ENCODE peak calls at places on chromosomes 13 and 19, in eight cellular contexts. H, V, J, W, M, C, T and G are unnamed samples.

GRCh38 chr13:33174980-33175379 is 110.6 kb downstream of the STARD13 start:
- DNase-seq in T (peak), V (no peak), C (no peak), J (no peak), H (no peak), M (no peak), W (no peak), G (no peak)

GRCh38 chr19:2540646-2541454 is 64.9 kb downstream of the GADD45B start:
- DNase-seq in J (no peak), M (peak), C (no peak), T (peak), W (peak), H (no peak), V (no peak), G (peak)

GRCh38 chr19:28023064-28023463 is 1189.9 kb downstream of the UQCRFS1 start:
- DNase-seq in V (no peak), C (no peak), H (no peak), W (no peak), M (no peak), T (peak), J (no peak), G (no peak)

GRCh38 chr13:78852709-78853108 is 193.8 kb upstream of the OBI1 start:
- DNase-seq in T (no peak), W (no peak), J (no peak), H (no peak), C (no peak), M (no peak), V (no peak), G (no peak)

GRCh38 chr13:73073050-73073449 is 14.2 kb downstream of the KLF5 start:
- DNase-seq in H (no peak), J (no peak), C (no peak), T (peak), W (no peak), V (no peak), M (no peak), G (no peak)

GRCh38 chr13:52695856-52696255 is 43.2 kb downstream of the SUGT1 start:
- DNase-seq in T (peak), W (no peak), V (no peak), J (no peak), C (no peak), H (no peak), M (no peak), G (no peak)

GRCh38 chr19:10145031-10145430 is 25.3 kb upstream of the EIF3G start:
- DNase-seq in T (no peak), M (no peak), J (no peak), W (no peak), C (no peak), V (no peak), H (no peak), G (no peak)

GRCh38 chr19:44704982-44705381 is 6.0 kb downstream of the CEACAM16 start:
- DNase-seq in T (no peak), C (no peak), J (no peak), W (no peak), V (no peak), M (no peak), H (no peak), G (no peak)

GRCh38 chr13:113162783-113163685 is 4.6 kb downstream of the PROZ start:
- DNase-seq in C (no peak), W (no peak), H (peak), M (no peak), J (no peak), V (no peak), T (no peak), G (no peak)

GRCh38 chr19:17948967-17949930 is 16.4 kb downstream of the CCDC124 start:
- DNase-seq in T (no peak), J (no peak), H (no peak), V (no peak), C (no peak), M (no peak), W (no peak), G (no peak)

GRCh38 chr13:72403396-72404010 is 323.9 kb downstream of the MZT1 start:
- DNase-seq in T (no peak), W (no peak), C (no peak), V (no peak), J (no peak), M (no peak), H (no peak), G (no peak)

GRCh38 chr19:41575998-41576397 is at the start of gene CEACAM21:
- DNase-seq in T (no peak), C (no peak), J (no peak), M (peak), H (no peak), V (peak), W (peak), G (no peak)